ENCODE peak calls at places on chromosomes 5 and 9, in four cellular contexts. P is K562, G is HL-60, W is GM12878. L is an unnamed sample.

GRCh38 chr5:172700686-172701324 is 59.7 kb downstream of the NEURL1B start:
- DNase-seq in P (no peak), W (no peak), G (no peak), L (no peak)

GRCh38 chr9:5801739-5802113 is 31.2 kb downstream of the ERMP1 start:
- DNase-seq in P (no peak), W (no peak), G (no peak), L (no peak)

GRCh38 chr9:118882674-118883073 is 486.6 kb downstream of the BRINP1 start:
- DNase-seq in P (no peak), W (no peak), G (no peak), L (no peak)

GRCh38 chr5:41682641-41683040 is 172.2 kb upstream of the PLCXD3 start:
- DNase-seq in G (no peak), P (no peak), W (no peak), L (no peak)

GRCh38 chr5:136729901-136730355 is 364.6 kb upstream of the TRPC7 start:
- DNase-seq in G (no peak), W (no peak), P (no peak), L (no peak)

GRCh38 chr5:87433945-87434344 is 21.2 kb upstream of the CCNH start:
- DNase-seq in P (no peak), G (no peak), W (no peak), L (no peak)

GRCh38 chr5:75358117-75358516 is 21.1 kb downstream of the HMGCR start:
- DNase-seq in G (no peak), W (no peak), P (no peak), L (no peak)

GRCh38 chr5:97737608-97738007 is 554.6 kb upstream of the RIOK2 start:
- DNase-seq in G (no peak), P (no peak), W (no peak), L (no peak)

GRCh38 chr5:18970000-18970399 is 1018.0 kb downstream of the CDH18 start:
- DNase-seq in P (no peak), G (no peak), W (no peak), L (no peak)

GRCh38 chr5:54851449-54851848 is 133.9 kb downstream of the ESM1 start:
- DNase-seq in W (no peak), G (no peak), P (no peak), L (no peak)

GRCh38 chr9:21252727-21253547 is 13.1 kb upstream of the IFNA14 start:
- DNase-seq in W (no peak), P (no peak), G (peak; percentile 79), L (no peak)

GRCh38 chr5:123844873-123845272 is 332.9 kb downstream of the CSNK1G3 start:
- DNase-seq in G (no peak), P (no peak), W (no peak), L (no peak)

GRCh38 chr5:154286557-154286956 is 96.0 kb downstream of the GALNT10 start:
- DNase-seq in W (no peak), G (no peak), P (no peak), L (no peak)

GRCh38 chr5:144230806-144231205 is 60.1 kb downstream of the KCTD16 start:
- DNase-seq in G (no peak), W (no peak), P (no peak), L (no peak)

GRCh38 chr9:35903049-35903448 is 3.0 kb upstream of the HRCT1 start:
- DNase-seq in G (peak; percentile 35), W (no peak), P (peak; percentile 51), L (no peak)

GRCh38 chr9:28538132-28538531 is 964.9 kb upstream of the C9orf72 start:
- DNase-seq in W (no peak), G (no peak), P (no peak), L (no peak)

GRCh38 chr9:28542928-28543327 is 969.6 kb upstream of the C9orf72 start:
- DNase-seq in G (no peak), W (no peak), P (no peak), L (no peak)

DNA sequence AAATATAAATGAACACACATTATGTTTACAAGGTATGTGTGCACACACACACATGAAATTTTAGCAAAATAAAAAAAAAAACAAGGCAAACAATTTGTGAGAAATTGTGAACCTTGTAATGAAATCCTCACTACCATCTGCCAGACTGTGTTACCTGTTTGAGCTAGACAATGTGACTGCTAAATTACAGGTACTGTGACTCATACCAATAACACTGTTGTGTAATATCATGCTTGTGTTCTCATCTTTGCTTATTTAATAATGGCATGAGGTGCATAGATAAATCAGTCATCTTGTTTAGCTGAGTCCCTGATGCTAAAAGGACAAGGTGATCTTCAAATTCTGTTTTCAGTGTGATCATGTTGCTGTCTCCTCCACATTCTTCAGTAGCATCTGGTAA is 966.2 kb upstream of the C9orf72 start:
- DNase-seq in G (no peak), P (no peak), W (no peak), L (no peak)
- TF ChIP-seq SPI1 in G (no peak), P (no peak), W (no peak), L (no peak)

GRCh38 chr9:136081826-136082495 is 13.1 kb downstream of the NACC2 start:
- DNase-seq in G (no peak), P (no peak), W (no peak), L (no peak)

GRCh38 chr9:136079916-136080246 is 15.2 kb downstream of the NACC2 start:
- DNase-seq in G (peak; percentile 41), P (no peak), W (no peak), L (no peak)

GRCh38 chr9:136079211-136079915 is 15.7 kb downstream of the NACC2 start:
- DNase-seq in P (no peak), G (no peak), W (no peak), L (no peak)

GRCh38 chr9:136081113-136081825 is 13.8 kb downstream of the NACC2 start:
- DNase-seq in P (no peak), G (no peak), W (no peak), L (no peak)

DNA sequence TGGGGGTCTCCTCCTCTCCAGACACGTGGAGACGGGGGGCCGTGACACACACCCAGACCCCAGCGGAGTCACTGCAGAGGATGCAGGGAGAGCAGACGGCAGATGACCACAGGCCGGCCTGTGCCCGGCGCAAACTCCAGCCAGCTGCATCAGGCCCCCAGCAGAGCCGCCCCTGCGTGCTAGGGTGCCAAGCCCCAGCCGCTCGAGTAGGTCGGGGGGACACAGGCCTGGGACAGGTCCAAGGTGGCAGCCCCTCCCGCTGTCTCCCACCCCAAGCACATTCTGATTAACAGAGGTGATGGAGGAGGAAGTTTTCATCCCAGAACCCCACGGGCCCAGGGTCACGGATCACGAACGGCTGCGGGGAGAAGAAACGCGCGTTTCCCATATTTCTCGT is 14.4 kb downstream of the NACC2 start:
- DNase-seq in P (no peak), G (no peak), W (no peak), L (no peak)
- TF ChIP-seq SPI1 in P (no peak), G (no peak), W (no peak), L (no peak)

DNA sequence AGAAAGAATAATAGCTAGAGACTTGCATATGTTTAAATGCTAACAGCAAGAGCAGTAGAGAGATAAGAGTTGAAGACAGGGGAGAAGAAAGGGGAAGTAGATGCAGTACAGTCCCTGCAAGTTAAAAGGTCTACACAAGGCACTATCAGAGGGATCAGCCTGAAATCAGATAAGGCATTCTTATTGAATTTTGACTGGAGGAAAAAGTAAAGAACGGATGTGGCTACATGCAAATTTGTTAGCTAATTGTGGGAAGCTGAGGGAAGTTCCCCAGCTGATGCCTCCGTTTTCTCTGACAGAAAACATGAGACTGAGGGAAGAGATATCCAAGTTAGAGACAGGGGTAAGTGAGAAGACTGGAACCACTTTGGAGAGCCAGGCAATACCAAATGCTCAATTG is 12.9 kb upstream of the RHOBTB3 start:
- DNase-seq in W (peak; percentile 84), G (peak; percentile 47), P (no peak), L (no peak)
- TF ChIP-seq SPI1 in W (peak; percentile 55), G (no peak), P (peak; percentile 65), L (peak; percentile 69)

GRCh38 chr9:136713555-136713949 is 1.2 kb downstream of the DIPK1B start:
- DNase-seq in P (peak; percentile 63), W (no peak), G (no peak), L (no peak)
- TF ChIP-seq SPI1 in P (no peak), W (no peak), G (no peak), L (no peak)

DNA sequence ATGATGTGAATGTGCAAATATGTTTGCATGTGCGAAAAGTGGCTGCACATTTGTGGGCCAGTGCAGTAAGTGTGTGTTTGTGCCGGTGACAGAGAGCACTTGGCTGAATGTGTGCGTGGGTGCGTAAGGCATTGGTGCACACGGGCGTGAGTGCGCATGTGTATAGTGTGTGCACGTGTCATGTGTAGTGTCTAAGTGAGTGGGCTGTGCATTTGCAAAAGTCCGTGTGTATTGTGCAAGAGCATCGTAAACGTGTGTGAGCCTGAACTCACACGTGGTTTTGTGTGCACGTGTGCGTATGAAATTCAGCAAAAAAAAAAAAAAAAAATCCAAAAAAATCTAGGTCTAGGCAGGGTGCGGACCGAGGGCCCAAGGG is 6.5 kb upstream of the EBF1 start:
- DNase-seq in G (no peak), P (no peak), W (no peak), L (no peak)
- TF ChIP-seq SPI1 in G (no peak), P (no peak), W (no peak), L (no peak)

DNA sequence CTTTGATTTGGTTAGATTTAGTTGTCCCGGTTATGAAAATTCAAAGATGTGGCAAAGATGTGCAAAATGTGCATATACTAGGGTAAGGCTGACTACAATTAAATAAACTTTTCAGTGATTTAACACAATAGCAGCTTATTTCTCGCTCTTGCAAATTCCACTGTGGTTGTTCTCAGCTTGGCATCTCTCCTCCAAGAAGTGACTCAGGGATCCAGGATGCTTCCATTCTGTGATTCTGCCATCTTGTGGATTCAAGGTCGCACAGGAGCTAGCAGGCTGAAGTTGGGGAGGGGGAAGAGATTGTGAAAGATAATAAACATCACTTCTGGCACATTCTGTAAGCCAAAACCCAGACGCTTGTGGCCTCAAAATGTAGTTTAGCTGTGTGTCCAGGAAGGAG is 60.1 kb upstream of the TGFBR1 start:
- DNase-seq in P (no peak), G (no peak), W (no peak), L (no peak)
- TF ChIP-seq SPI1 in P (no peak), G (no peak), W (no peak), L (no peak)

DNA sequence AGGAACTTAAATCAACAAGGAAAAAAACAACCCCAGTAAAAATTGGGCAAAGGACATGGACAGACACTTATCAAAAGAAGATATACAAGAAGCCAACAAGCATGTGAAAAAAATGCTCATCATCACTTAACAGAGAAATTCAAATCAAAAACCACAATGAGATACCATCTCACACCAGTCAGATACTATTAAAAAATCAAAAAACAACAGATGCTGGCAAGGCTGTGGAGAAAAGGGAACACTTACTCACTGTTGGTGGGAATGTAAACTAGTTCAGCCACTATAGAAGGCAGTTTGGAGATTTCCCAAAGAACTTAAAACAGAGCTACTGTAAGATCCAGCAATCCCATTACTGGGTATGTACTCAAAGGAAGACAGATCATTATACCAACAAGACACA is 157.5 kb downstream of the EDIL3 start:
- DNase-seq in G (no peak), P (no peak), W (no peak), L (no peak)
- TF ChIP-seq SPI1 in G (no peak), P (no peak), W (no peak), L (no peak)